ENCODE peak calls at places on chromosomes 7 and 10, in nine cellular contexts. I, F, K, S, O, Y, M, W and V are unnamed samples.

GRCh38 chr10:73095479-73096021 is 1.1 kb downstream of the P4HA1 start:
- DNase-seq in M (peak; percentile 75), F (no peak), Y (peak; percentile 80), K (no peak), I (peak; percentile 58), W (peak; percentile 36), O (no peak), S (no peak), V (no peak)

GRCh38 chr7:84372155-84372621 is 177.6 kb upstream of the SEMA3A start:
- DNase-seq in O (peak; percentile 3), K (no peak), F (no peak), Y (no peak), M (no peak), I (no peak), S (no peak), W (no peak), V (no peak)

GRCh38 chr10:71769279-71769823 is 4.0 kb downstream of the VSIR start:
- DNase-seq in K (peak; percentile 80), W (no peak), M (peak; percentile 87), S (peak; percentile 54), O (no peak), I (peak; percentile 28), Y (no peak), F (no peak), V (no peak)

GRCh38 chr7:20158684-20159083 is 58.5 kb downstream of the MACC1 start:
- DNase-seq in K (no peak), W (no peak), F (no peak), O (no peak), S (no peak), M (peak; percentile 39), I (no peak), Y (no peak), V (no peak)

GRCh38 chr7:697259-697615 is 29.3 kb upstream of the DNAAF5 start:
- DNase-seq in K (no peak), W (no peak), I (no peak), M (no peak), F (no peak), O (no peak), S (peak; percentile 64), Y (peak; percentile 62), V (no peak)

GRCh38 chr10:93160829-93161228 is 87.1 kb downstream of the CYP26A1 start:
- DNase-seq in K (no peak), S (no peak), Y (peak; percentile 73), F (no peak), I (peak; percentile 28), O (no peak), M (no peak), W (no peak), V (no peak)

GRCh38 chr7:51075681-51076580 is 240.7 kb downstream of the COBL start:
- DNase-seq in Y (no peak), W (no peak), K (no peak), O (no peak), I (no peak), F (no peak), S (no peak), M (peak; percentile 91), V (no peak)

GRCh38 chr10:17214991-17215781 is 12.9 kb upstream of the VIM start:
- DNase-seq in S (no peak), M (peak; percentile 60), K (no peak), Y (no peak), O (peak; percentile 83), I (no peak), F (no peak), W (no peak), V (no peak)

GRCh38 chr7:141213226-141213625 is 139.4 kb downstream of the TMEM178B start:
- DNase-seq in Y (no peak), S (no peak), O (no peak), M (no peak), W (no peak), I (no peak), K (no peak), F (no peak), V (no peak)

GRCh38 chr10:117609095-117609821 is 66.7 kb downstream of the EMX2 start:
- DNase-seq in S (no peak), I (no peak), F (no peak), Y (peak; percentile 61), O (no peak), M (no peak), K (no peak), W (peak; percentile 82), V (no peak)

GRCh38 chr10:60377955-60378354 is 11.7 kb downstream of the ANK3 start:
- DNase-seq in S (no peak), F (no peak), W (no peak), Y (no peak), I (no peak), M (no peak), K (no peak), O (no peak), V (no peak)

GRCh38 chr10:77598606-77599005 is 39.0 kb downstream of the KCNMA1 start:
- DNase-seq in I (no peak), F (no peak), W (no peak), M (no peak), S (peak; percentile 28), O (no peak), K (no peak), Y (no peak), V (no peak)

GRCh38 chr7:106346167-106346677 is 61.4 kb upstream of the NAMPT start:
- DNase-seq in M (no peak), F (no peak), W (no peak), I (no peak), Y (no peak), O (no peak), S (no peak), K (no peak), V (no peak)

GRCh38 chr7:81583882-81584533 is 185.8 kb downstream of the HGF start:
- DNase-seq in Y (no peak), F (no peak), I (no peak), O (no peak), S (no peak), W (no peak), K (no peak), M (no peak), V (no peak)

GRCh38 chr10:61115874-61116273 is 171.9 kb upstream of the RHOBTB1 start:
- DNase-seq in M (no peak), W (no peak), S (no peak), I (no peak), Y (no peak), F (no peak), K (no peak), O (no peak), V (no peak)

GRCh38 chr7:66267249-66267648 is 62.1 kb downstream of the TPST1 start:
- DNase-seq in W (no peak), Y (peak; percentile 74), O (no peak), I (no peak), F (no peak), S (no peak), M (no peak), K (no peak), V (no peak)

GRCh38 chr10:124539935-124540641 is 78.5 kb downstream of the LHPP start:
- DNase-seq in Y (peak; percentile 84), I (peak; percentile 67), M (peak; percentile 45), F (no peak), O (no peak), K (no peak), W (peak; percentile 64), S (peak; percentile 95), V (no peak)

DNA sequence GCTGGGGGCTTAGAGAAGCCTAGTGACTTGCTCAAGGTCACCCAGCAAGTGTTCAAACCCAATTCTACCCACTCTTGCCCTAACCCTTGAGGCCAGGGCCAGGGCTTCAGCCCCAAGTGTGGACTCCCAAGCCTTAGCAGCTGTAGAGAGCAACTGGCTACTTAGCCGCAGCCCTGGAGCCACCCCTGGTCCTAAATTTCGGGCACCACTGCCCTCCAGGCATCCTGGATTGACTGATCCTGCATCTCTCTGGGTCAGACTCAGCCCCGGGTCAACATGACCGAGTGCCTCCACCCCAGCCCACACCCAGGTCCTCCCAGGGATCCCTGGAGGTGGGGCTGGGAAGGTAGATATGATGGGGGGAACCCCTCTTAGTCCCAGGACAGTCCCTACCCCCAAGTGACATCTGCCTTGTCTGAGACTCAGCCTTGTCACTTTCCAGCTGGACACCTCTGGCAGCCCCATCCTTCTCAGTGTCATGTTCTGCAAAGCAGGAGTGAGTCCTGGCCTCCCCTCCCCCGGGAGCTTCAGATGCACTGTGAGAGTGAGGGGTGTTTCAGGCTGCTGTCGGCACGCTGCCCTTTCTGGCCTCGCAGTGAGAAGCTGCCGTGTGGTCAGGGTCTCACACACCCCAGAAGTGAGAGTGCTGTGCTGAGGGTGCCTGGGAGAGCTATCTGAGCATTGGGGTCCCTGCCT is 89.8 kb downstream of the ZMIZ1 start:
- DNase-seq in O (no peak), I (no peak), K (no peak), M (no peak), S (no peak), F (no peak), Y (no peak), W (no peak), V (no peak)
- TF ChIP-seq POLR2AphosphoS5 in O (no peak), I (no peak), K (no peak), M (no peak), S (no peak), F (no peak), Y (no peak), W (no peak), V (no peak)

GRCh38 chr7:57218196-57218716 is 86.0 kb upstream of the ZNF479 start:
- DNase-seq in W (no peak), K (no peak), Y (no peak), O (no peak), F (peak; percentile 41), M (no peak), I (no peak), S (peak; percentile 35), V (no peak)
- H3K9me3 ChIP-seq in W (no peaks in the 10 kb centered on the region), K (no peaks in the 10 kb centered on the region), Y (peaks cover 17% of the 10 kb centered on the region), O (peaks cover 21% of the 10 kb centered on the region), F (peaks cover 25% of the 10 kb centered on the region), M (peaks cover 3% of the 10 kb centered on the region), I (peaks cover 14% of the 10 kb centered on the region), S (peaks cover 62% of the 10 kb centered on the region), V (no peaks in the 10 kb centered on the region)

DNA sequence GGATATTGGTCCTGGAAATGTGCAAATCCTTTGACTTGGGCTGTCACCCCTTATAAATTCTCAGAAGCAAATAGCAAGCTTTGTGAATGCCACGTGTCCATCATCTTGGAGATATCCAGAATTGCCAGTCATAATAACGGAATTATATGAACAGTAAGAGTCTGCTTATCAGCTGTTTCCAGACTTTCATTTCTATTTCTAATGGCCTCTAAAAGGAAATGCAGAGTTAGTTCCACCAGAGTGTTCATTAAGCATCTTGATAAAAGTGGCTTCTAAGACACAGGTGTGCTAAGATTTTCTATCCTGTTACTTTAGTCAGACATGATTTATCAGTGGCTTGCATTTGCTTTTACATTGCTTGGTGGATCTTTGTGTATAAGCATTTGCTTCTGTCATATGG is 87.4 kb downstream of the RAMP3 start:
- DNase-seq in K (no peak), Y (no peak), I (no peak), M (no peak), O (no peak), W (no peak), S (no peak), F (no peak), V (no peak)
- TF ChIP-seq POLR2AphosphoS5 in K (no peak), Y (no peak), I (no peak), M (no peak), O (no peak), W (no peak), S (no peak), F (no peak), V (no peak)

DNA sequence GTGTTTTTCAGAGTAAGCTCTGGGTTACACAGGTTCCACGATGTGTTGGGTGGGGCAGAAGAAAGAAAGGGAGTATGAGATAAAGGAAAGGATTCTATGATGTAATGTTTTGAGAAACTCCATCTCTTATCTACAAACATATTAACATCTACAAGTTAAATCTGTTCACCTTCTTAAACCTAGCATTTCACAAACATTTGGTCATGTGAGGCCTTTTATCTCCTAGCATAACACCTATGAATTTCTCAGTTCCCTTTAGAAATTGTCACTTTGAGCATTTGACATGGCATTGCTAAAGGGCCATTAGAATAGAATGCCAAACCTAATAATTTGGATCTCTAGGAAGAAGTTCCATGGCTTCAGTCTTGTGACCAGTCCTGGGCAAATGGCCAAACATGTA is 217.1 kb upstream of the AOAH start:
- DNase-seq in O (no peak), F (no peak), K (no peak), W (no peak), M (no peak), I (no peak), S (no peak), Y (no peak), V (no peak)
- H3K9me3 ChIP-seq in O (no peaks in the 10 kb centered on the region), F (peaks cover 22% of the 10 kb centered on the region), K (peaks cover 71% of the 10 kb centered on the region), W (peaks cover 18% of the 10 kb centered on the region), M (no peaks in the 10 kb centered on the region), I (peaks cover 30% of the 10 kb centered on the region), S (peaks cover 80% of the 10 kb centered on the region), Y (peaks cover 30% of the 10 kb centered on the region), V (no peaks in the 10 kb centered on the region)